ENCODE peak calls at places on chromosomes 5 and 9, in eight cellular contexts. O is GM23338, D is stomach, V is AG09309, K is AG10803, Z is astrocyte of the cerebellum, G is BE2C, T is Caco-2. P is an unnamed sample.

GRCh38 chr5:122937914-122938313 is 92.5 kb downstream of the SNX24 start:
- DNase-seq in G (no peak), Z (no peak), D (peak), O (peak), T (no peak), V (no peak), K (no peak), P (no peak)

GRCh38 chr9:80369641-80370040 is 797.9 kb downstream of the TLE4 start:
- DNase-seq in K (no peak), T (no peak), G (no peak), Z (no peak), O (no peak), V (no peak), D (no peak), P (no peak)

GRCh38 chr9:116008278-116008677 is 145.3 kb upstream of the PAPPA start:
- DNase-seq in G (no peak), V (no peak), D (no peak), Z (no peak), T (no peak), K (no peak), O (peak), P (peak)

GRCh38 chr9:110114888-110115259 is 93.1 kb downstream of the C9orf152 start:
- DNase-seq in T (no peak), K (no peak), Z (no peak), D (no peak), G (no peak), V (no peak), O (peak), P (peak)

GRCh38 chr5:74026310-74026709 is 400.3 kb downstream of the ARHGEF28 start:
- DNase-seq in O (peak), D (no peak), G (no peak), V (no peak), Z (no peak), T (no peak), K (no peak), P (no peak)

GRCh38 chr9:33468797-33469621 is 4.7 kb downstream of the NOL6 start:
- DNase-seq in O (no peak), Z (no peak), K (no peak), G (no peak), V (no peak), T (no peak), D (no peak), P (no peak)

GRCh38 chr9:15299374-15299939 is 7.6 kb downstream of the TTC39B start:
- DNase-seq in Z (no peak), O (no peak), T (no peak), D (no peak), V (no peak), K (no peak), G (no peak), P (no peak)

GRCh38 chr9:81632599-81632998 is 56.7 kb downstream of the TLE1 start:
- DNase-seq in O (no peak), V (peak), K (peak), D (no peak), Z (no peak), G (no peak), T (no peak), P (peak)

GRCh38 chr9:115989816-115990215 is 163.8 kb upstream of the PAPPA start:
- DNase-seq in G (no peak), O (no peak), K (peak), D (no peak), T (no peak), V (no peak), Z (no peak), P (no peak)

GRCh38 chr5:90092734-90093133 is 316.8 kb downstream of the CETN3 start:
- DNase-seq in T (no peak), Z (no peak), V (no peak), G (no peak), O (no peak), K (no peak), D (no peak), P (no peak)

GRCh38 chr5:147743686-147744332 is 38.7 kb downstream of the JAKMIP2 start:
- DNase-seq in T (no peak), O (no peak), K (no peak), D (no peak), V (no peak), G (peak), Z (peak), P (no peak)

GRCh38 chr5:175246242-175246891 is 197.6 kb downstream of the DRD1 start:
- DNase-seq in K (peak), Z (peak), O (no peak), T (no peak), V (peak), G (no peak), D (no peak), P (peak)

GRCh38 chr5:27316283-27316675 is 277.9 kb upstream of the CDH9 start:
- DNase-seq in T (no peak), O (no peak), G (no peak), D (no peak), Z (peak), V (peak), K (peak), P (no peak)

GRCh38 chr9:84137968-84138367 is 157.4 kb downstream of the RMI1 start:
- DNase-seq in D (no peak), T (no peak), Z (no peak), G (no peak), V (no peak), K (no peak), O (no peak), P (no peak)

GRCh38 chr5:152505442-152506042 is 100.5 kb upstream of the NMUR2 start:
- DNase-seq in D (peak), K (peak), O (peak), V (peak), G (peak), Z (peak), T (peak), P (peak)

GRCh38 chr5:34411470-34412346 is 244.4 kb upstream of the RAI14 start:
- DNase-seq in O (peak), G (no peak), V (no peak), Z (no peak), D (no peak), K (peak), T (peak), P (peak)

GRCh38 chr5:150113047-150113744 is 26.8 kb upstream of the CSF1R start:
- DNase-seq in G (no peak), O (peak), Z (no peak), D (peak), V (no peak), T (peak), K (peak), P (no peak)

GRCh38 chr5:43017438-43017820 is 22.7 kb downstream of the ANXA2R start:
- DNase-seq in Z (no peak), K (no peak), V (no peak), T (peak), D (no peak), G (no peak), O (no peak), P (no peak)

GRCh38 chr5:150578781-150579461 is 61.5 kb upstream of the SYNPO start:
- DNase-seq in T (peak), K (no peak), D (no peak), O (no peak), V (no peak), Z (no peak), G (no peak), P (no peak)

GRCh38 chr5:115470921-115471320 is 73.7 kb downstream of the FEM1C start:
- DNase-seq in K (peak), Z (no peak), T (no peak), D (no peak), G (no peak), O (no peak), V (no peak), P (no peak)

GRCh38 chr5:79143684-79144379 is 32.2 kb downstream of the BHMT start:
- DNase-seq in G (no peak), Z (peak), O (no peak), V (no peak), D (no peak), K (peak), T (no peak), P (peak)

GRCh38 chr9:12698986-12699385 is 5.8 kb downstream of the TYRP1 start:
- DNase-seq in D (no peak), G (no peak), V (no peak), T (no peak), O (peak), K (no peak), Z (no peak), P (no peak)

GRCh38 chr5:62690421-62690820 is 111.8 kb downstream of the LRRC70 start:
- DNase-seq in Z (no peak), D (no peak), O (peak), T (no peak), K (no peak), G (no peak), V (no peak), P (no peak)

GRCh38 chr9:120617637-120617979 is 37.6 kb upstream of the CDK5RAP2 start:
- DNase-seq in T (no peak), K (peak), V (no peak), G (no peak), D (no peak), O (no peak), Z (no peak), P (no peak)

GRCh38 chr5:125700380-125700856 is 722.8 kb upstream of the GRAMD2B start:
- DNase-seq in V (no peak), G (peak), O (no peak), T (peak), Z (no peak), D (no peak), K (peak), P (no peak)

GRCh38 chr9:113274474-113275146 is 762 bp downstream of the CDC26 start:
- DNase-seq in G (peak), V (peak), K (peak), D (no peak), T (no peak), Z (peak), O (peak), P (peak)

GRCh38 chr9:96078866-96079505 is 203.5 kb downstream of the ERCC6L2 start:
- DNase-seq in V (no peak), G (no peak), D (no peak), Z (no peak), K (no peak), T (no peak), O (no peak), P (no peak)

GRCh38 chr5:64587370-64587769 is 81.6 kb downstream of the RGS7BP start:
- DNase-seq in K (no peak), O (no peak), D (no peak), G (no peak), T (no peak), Z (no peak), V (no peak), P (no peak)

GRCh38 chr5:16870878-16871277 is 65.2 kb downstream of the MYO10 start:
- DNase-seq in O (no peak), G (no peak), D (no peak), Z (no peak), T (no peak), V (no peak), K (no peak), P (no peak)

GRCh38 chr5:41186143-41186542 is 27.2 kb downstream of the C6 start:
- DNase-seq in Z (no peak), T (no peak), K (no peak), G (no peak), D (no peak), O (peak), V (no peak), P (no peak)

GRCh38 chr5:74587895-74588294 is 52.6 kb downstream of the ENC1 start:
- DNase-seq in T (no peak), V (no peak), O (peak), G (no peak), K (no peak), Z (no peak), D (no peak), P (no peak)

GRCh38 chr5:109688647-109688998 is 1.1 kb upstream of the MAN2A1 start:
- DNase-seq in G (peak), D (no peak), Z (no peak), T (peak), O (peak), K (no peak), V (no peak), P (peak)
- TF ChIP-seq CTCF in G (peak), D (no peak), Z (peak), T (peak), O (peak), K (peak), V (peak), P (peak)

GRCh38 chr5:1850324-1851154 is 32.2 kb downstream of the IRX4 start:
- DNase-seq in T (no peak), K (no peak), D (no peak), O (peak), G (no peak), V (no peak), Z (no peak), P (no peak)

GRCh38 chr5:1853531-1853930 is 29.2 kb downstream of the IRX4 start:
- DNase-seq in K (no peak), T (no peak), G (no peak), Z (no peak), D (no peak), V (no peak), O (no peak), P (no peak)

GRCh38 chr5:1855075-1855474 is 27.6 kb downstream of the IRX4 start:
- DNase-seq in K (no peak), G (no peak), O (no peak), Z (no peak), V (no peak), T (no peak), D (no peak), P (no peak)

GRCh38 chr5:1852324-1852947 is 30.3 kb downstream of the IRX4 start:
- DNase-seq in K (no peak), G (no peak), Z (no peak), T (no peak), V (no peak), O (no peak), D (no peak), P (no peak)

DNA sequence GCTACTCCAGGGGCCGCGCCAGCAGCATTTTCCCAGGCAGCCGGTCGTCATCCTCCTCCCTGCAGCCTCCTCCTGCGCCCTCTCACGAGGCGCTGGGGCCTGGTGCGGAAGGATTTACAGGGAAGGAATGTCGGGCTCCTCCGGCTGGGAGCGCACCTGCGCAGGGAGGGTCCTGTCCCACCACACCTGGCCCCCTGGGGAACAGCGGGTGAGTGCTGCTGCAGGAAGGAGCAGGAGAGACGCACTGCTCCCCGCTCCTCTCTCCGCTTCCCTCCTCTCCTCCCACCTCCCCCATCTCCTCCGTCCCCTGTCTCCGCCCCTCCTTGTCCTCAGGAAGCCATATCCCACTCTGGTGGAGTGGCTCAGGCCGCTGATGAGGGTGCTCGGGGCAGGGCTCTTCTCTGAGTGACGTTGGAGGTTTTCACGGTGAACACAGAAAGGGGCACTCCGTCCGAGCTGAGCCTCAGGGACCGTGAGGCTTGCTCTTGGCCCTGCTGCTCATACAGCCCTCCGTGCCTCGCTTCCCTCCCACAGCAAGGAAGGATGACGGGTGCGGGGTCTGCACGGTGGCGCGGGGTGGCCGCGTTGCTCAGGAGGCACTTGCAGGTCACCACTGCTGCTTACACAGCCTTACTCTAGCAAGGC is 31.3 kb downstream of the IRX4 start:
- DNase-seq in G (no peak), D (no peak), O (peak), Z (no peak), T (no peak), K (no peak), V (no peak), P (no peak)
- H3K4me3 ChIP-seq in G (no peak), D (no peak), O (peak), Z (no peak), T (no peak), K (no peak), V (no peak), P (no peak)

DNA sequence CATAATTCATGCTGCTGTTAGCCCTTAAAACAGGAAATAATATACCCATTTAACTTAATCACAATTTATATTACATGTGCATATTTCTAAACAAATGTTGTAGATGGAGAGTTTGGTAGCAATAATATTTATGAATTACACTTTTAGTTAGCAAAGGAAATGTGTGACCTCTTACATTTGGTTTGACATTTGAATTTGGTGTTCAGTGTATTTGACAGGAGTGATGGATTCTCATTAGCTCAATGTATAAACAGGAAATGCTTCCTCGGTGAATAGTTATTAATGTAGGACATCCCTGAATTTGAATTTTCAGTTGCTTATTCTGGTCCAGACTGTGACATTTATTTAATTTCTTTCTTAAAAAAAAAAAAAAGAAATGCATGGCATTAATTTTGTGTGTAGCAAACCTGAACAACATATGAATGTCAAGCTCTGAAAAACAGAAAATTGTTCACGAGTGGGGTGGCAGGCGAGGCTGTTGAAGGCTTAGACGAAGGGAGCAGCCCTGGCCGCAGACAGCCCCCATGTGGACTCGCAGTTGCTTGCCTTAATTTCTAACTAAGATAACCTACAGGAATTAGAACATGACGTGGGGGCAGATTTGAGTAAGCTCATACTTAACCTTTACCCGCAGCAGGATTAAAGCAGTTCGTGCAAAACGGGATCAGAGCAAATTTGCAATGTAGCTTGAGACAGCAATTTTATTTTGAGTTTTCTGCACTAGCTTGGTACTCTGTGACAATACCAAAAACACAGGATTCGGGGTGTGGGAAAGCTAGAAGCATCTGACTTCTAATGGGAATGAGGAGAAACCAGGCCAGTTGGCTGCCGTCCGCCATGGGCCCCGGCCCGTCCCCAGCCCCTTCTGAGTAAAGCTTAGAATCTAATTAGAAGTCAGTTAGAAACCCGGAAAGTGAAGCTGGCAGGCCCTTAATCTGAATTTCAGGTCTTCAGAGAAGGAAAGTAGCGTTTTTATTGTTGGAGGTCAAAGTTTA is 134.3 kb downstream of the MACROH2A1 start:
- DNase-seq in T (no peak), D (no peak), O (no peak), K (no peak), Z (no peak), V (no peak), G (no peak), P (no peak)
- TF ChIP-seq CTCF in T (no peak), D (no peak), O (peak), K (no peak), Z (no peak), V (no peak), G (no peak), P (no peak)

GRCh38 chr9:136861874-136862457 is 4.1 kb downstream of the EDF1 start:
- DNase-seq in T (no peak), O (no peak), G (no peak), D (no peak), K (no peak), Z (no peak), V (no peak), P (no peak)
- H3K4me3 ChIP-seq in T (no peak), O (no peak), G (no peak), D (no peak), K (no peak), Z (no peak), V (no peak), P (no peak)

GRCh38 chr9:131037336-131038255 is 28.6 kb downstream of the LAMC3 start:
- DNase-seq in D (no peak), O (no peak), T (no peak), V (no peak), G (no peak), Z (no peak), K (no peak), P (no peak)
- TF ChIP-seq CTCF in D (no peak), O (no peak), T (no peak), V (no peak), G (no peak), Z (no peak), K (peak), P (no peak)

GRCh38 chr9:128159073-128159783 is 837 bp upstream of the BBLN start:
- DNase-seq in D (no peak), G (no peak), K (no peak), O (no peak), T (no peak), Z (no peak), V (no peak), P (no peak)

GRCh38 chr9:128159784-128160602 is at the start of gene BBLN:
- DNase-seq in Z (peak), O (peak), G (peak), V (peak), D (peak), T (peak), K (peak), P (peak)

GRCh38 chr9:128163027-128163515 is 3.0 kb downstream of the BBLN start:
- DNase-seq in G (no peak), O (no peak), Z (no peak), V (no peak), K (no peak), T (no peak), D (no peak), P (no peak)

GRCh38 chr9:128162215-128163026 is 2.4 kb downstream of the BBLN start:
- DNase-seq in V (no peak), K (peak), D (no peak), T (no peak), Z (no peak), G (no peak), O (no peak), P (peak)

GRCh38 chr9:128160603-128160987 is 530 bp downstream of the BBLN start:
- DNase-seq in D (no peak), K (peak), T (no peak), Z (no peak), G (no peak), V (no peak), O (peak), P (no peak)
- H3K4me3 ChIP-seq in D (peak), K (peak), T (peak), Z (peak), G (peak), V (peak), O (peak), P (peak)

GRCh38 chr5:119255571-119256356 is 100.1 kb upstream of the TNFAIP8 start:
- DNase-seq in T (peak), Z (no peak), G (peak), D (no peak), V (no peak), K (no peak), O (peak), P (no peak)
- TF ChIP-seq CTCF in T (peak), Z (no peak), G (peak), D (no peak), V (peak), K (no peak), O (peak), P (peak)

GRCh38 chr9:104766025-104766424 is 2.1 kb downstream of the NIPSNAP3B start:
- DNase-seq in O (no peak), Z (no peak), T (no peak), K (no peak), V (no peak), D (no peak), G (no peak), P (no peak)

GRCh38 chr9:104769655-104770054 is 5.7 kb downstream of the NIPSNAP3B start:
- DNase-seq in D (no peak), Z (no peak), T (no peak), G (no peak), V (no peak), K (no peak), O (no peak), P (no peak)

GRCh38 chr9:104767507-104767906 is 3.6 kb downstream of the NIPSNAP3B start:
- DNase-seq in O (no peak), Z (no peak), G (no peak), K (no peak), T (no peak), D (no peak), V (no peak), P (no peak)

DNA sequence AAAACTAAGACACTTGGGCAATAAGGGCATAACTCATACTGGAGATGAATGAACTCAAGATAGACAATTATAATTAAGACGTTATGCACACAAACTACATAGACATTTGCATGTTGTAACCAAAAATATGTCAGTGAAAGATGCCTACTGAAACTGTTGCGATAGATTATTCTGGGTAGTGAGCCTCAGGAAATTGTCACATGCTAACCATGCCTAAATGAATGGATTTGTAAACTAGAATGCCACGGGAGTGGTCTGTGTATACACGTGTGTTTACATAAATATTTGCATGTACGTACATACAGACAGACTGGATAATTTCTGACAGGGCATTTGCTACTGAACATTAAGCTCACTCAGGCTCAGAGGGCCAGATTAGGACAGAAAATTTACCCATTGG is 1.2 kb downstream of the NIPSNAP3B start:
- DNase-seq in D (no peak), O (no peak), Z (no peak), K (peak), G (no peak), V (no peak), T (no peak), P (no peak)
- H3K4me3 ChIP-seq in D (no peak), O (peak), Z (no peak), K (no peak), G (no peak), V (no peak), T (no peak), P (no peak)

P was measured in astrocyte of the spinal cord.